ENCODE peak calls at places on chromosomes 5 and 9, in eight cellular contexts. One of them, this sample, is unnamed.
A peak's percentile ranks its signal among the peaks of the same experiment; 100 is the strongest.

GRCh38 chr9:20618361-20618799 is 3.9 kb downstream of the MLLT3 start:
- DNase-seq in uterus: no peak
- DNase-seq in left lung: no peak
- DNase-seq in psoas muscle: no peak
- DNase-seq in sigmoid colon: no peak
- DNase-seq in breast epithelium: no peak
- DNase-seq in cardiac muscle cell: no peak
- DNase-seq in heart right ventricle: peak; percentile 67
- DNase-seq in this sample: no peak

GRCh38 chr5:9545301-9545958 is 445 bp downstream of the SEMA5A start:
- DNase-seq in uterus: no peak
- DNase-seq in left lung: peak; percentile 72
- DNase-seq in psoas muscle: peak; percentile 65
- DNase-seq in sigmoid colon: peak; percentile 71
- DNase-seq in breast epithelium: no peak
- DNase-seq in cardiac muscle cell: peak; percentile 31
- DNase-seq in heart right ventricle: no peak
- DNase-seq in this sample: no peak

GRCh38 chr5:73861313-73861978 is 235.4 kb downstream of the ARHGEF28 start:
- DNase-seq in uterus: no peak
- DNase-seq in left lung: no peak
- DNase-seq in psoas muscle: no peak
- DNase-seq in sigmoid colon: no peak
- DNase-seq in breast epithelium: no peak
- DNase-seq in cardiac muscle cell: no peak
- DNase-seq in heart right ventricle: no peak
- DNase-seq in this sample: no peak

GRCh38 chr5:16593630-16594029 is 23.2 kb downstream of the RETREG1 start:
- DNase-seq in uterus: no peak
- DNase-seq in left lung: no peak
- DNase-seq in psoas muscle: no peak
- DNase-seq in sigmoid colon: no peak
- DNase-seq in breast epithelium: no peak
- DNase-seq in cardiac muscle cell: no peak
- DNase-seq in heart right ventricle: no peak
- DNase-seq in this sample: peak; percentile 17

GRCh38 chr9:132548971-132549649 is 33.3 kb upstream of the BARHL1 start:
- DNase-seq in uterus: no peak
- DNase-seq in left lung: no peak
- DNase-seq in psoas muscle: peak; percentile 8
- DNase-seq in sigmoid colon: no peak
- DNase-seq in breast epithelium: no peak
- DNase-seq in cardiac muscle cell: no peak
- DNase-seq in heart right ventricle: no peak
- DNase-seq in this sample: no peak

GRCh38 chr9:69122086-69122390 is 52.0 kb upstream of the TJP2 start:
- DNase-seq in uterus: peak; percentile 50
- DNase-seq in left lung: peak; percentile 86
- DNase-seq in psoas muscle: peak; percentile 73
- DNase-seq in sigmoid colon: peak; percentile 74
- DNase-seq in breast epithelium: peak; percentile 75
- DNase-seq in cardiac muscle cell: peak; percentile 74
- DNase-seq in heart right ventricle: peak; percentile 73
- DNase-seq in this sample: peak; percentile 32

GRCh38 chr5:5497132-5497748 is 74.8 kb downstream of the ICE1 start:
- DNase-seq in uterus: peak; percentile 58
- DNase-seq in left lung: no peak
- DNase-seq in psoas muscle: peak; percentile 58
- DNase-seq in sigmoid colon: peak; percentile 77
- DNase-seq in breast epithelium: no peak
- DNase-seq in cardiac muscle cell: peak; percentile 79
- DNase-seq in heart right ventricle: peak; percentile 55
- DNase-seq in this sample: no peak

GRCh38 chr9:38380230-38380871 is 12.2 kb upstream of the ALDH1B1 start:
- DNase-seq in uterus: no peak
- DNase-seq in left lung: no peak
- DNase-seq in psoas muscle: no peak
- DNase-seq in sigmoid colon: peak; percentile 11
- DNase-seq in breast epithelium: no peak
- DNase-seq in cardiac muscle cell: no peak
- DNase-seq in heart right ventricle: no peak
- DNase-seq in this sample: no peak

GRCh38 chr9:117145811-117146490 is 268.9 kb downstream of the ASTN2 start:
- DNase-seq in uterus: no peak
- DNase-seq in left lung: no peak
- DNase-seq in psoas muscle: no peak
- DNase-seq in sigmoid colon: no peak
- DNase-seq in breast epithelium: no peak
- DNase-seq in cardiac muscle cell: no peak
- DNase-seq in heart right ventricle: no peak
- DNase-seq in this sample: no peak

GRCh38 chr5:113514263-113514590 is 733 bp downstream of the YTHDC2 start:
- DNase-seq in uterus: no peak
- DNase-seq in left lung: no peak
- DNase-seq in psoas muscle: no peak
- DNase-seq in sigmoid colon: no peak
- DNase-seq in breast epithelium: no peak
- DNase-seq in cardiac muscle cell: peak; percentile 44
- DNase-seq in heart right ventricle: no peak
- DNase-seq in this sample: no peak

GRCh38 chr5:1421521-1422341 is 23.5 kb downstream of the SLC6A3 start:
- DNase-seq in uterus: no peak
- DNase-seq in left lung: peak; percentile 71
- DNase-seq in psoas muscle: peak; percentile 37
- DNase-seq in sigmoid colon: peak; percentile 51
- DNase-seq in breast epithelium: no peak
- DNase-seq in cardiac muscle cell: no peak
- DNase-seq in heart right ventricle: no peak
- DNase-seq in this sample: no peak

GRCh38 chr5:147830035-147830434 is 1.4 kb downstream of the SPINK1 start:
- DNase-seq in uterus: no peak
- DNase-seq in left lung: no peak
- DNase-seq in psoas muscle: no peak
- DNase-seq in sigmoid colon: no peak
- DNase-seq in breast epithelium: no peak
- DNase-seq in cardiac muscle cell: no peak
- DNase-seq in heart right ventricle: no peak
- DNase-seq in this sample: no peak

GRCh38 chr5:178114325-178115135 is 1.2 kb downstream of the N4BP3 start:
- DNase-seq in uterus: no peak
- DNase-seq in left lung: peak; percentile 73
- DNase-seq in psoas muscle: no peak
- DNase-seq in sigmoid colon: no peak
- DNase-seq in breast epithelium: no peak
- DNase-seq in cardiac muscle cell: peak; percentile 50
- DNase-seq in heart right ventricle: no peak
- DNase-seq in this sample: peak; percentile 49

GRCh38 chr9:127589955-127590370 is 22.1 kb upstream of the STXBP1 start:
- DNase-seq in uterus: peak; percentile 79
- DNase-seq in left lung: no peak
- DNase-seq in psoas muscle: peak; percentile 64
- DNase-seq in sigmoid colon: peak; percentile 92
- DNase-seq in breast epithelium: no peak
- DNase-seq in cardiac muscle cell: peak; percentile 84
- DNase-seq in heart right ventricle: peak; percentile 75
- DNase-seq in this sample: no peak

GRCh38 chr5:139386039-139386438 is 2.9 kb upstream of the SLC23A1 start:
- DNase-seq in uterus: no peak
- DNase-seq in left lung: no peak
- DNase-seq in psoas muscle: no peak
- DNase-seq in sigmoid colon: no peak
- DNase-seq in breast epithelium: no peak
- DNase-seq in cardiac muscle cell: no peak
- DNase-seq in heart right ventricle: no peak
- DNase-seq in this sample: no peak

GRCh38 chr5:149466457-149466972 is 84.7 kb downstream of the CSNK1A1 start:
- DNase-seq in uterus: no peak
- DNase-seq in left lung: no peak
- DNase-seq in psoas muscle: peak; percentile 72
- DNase-seq in sigmoid colon: no peak
- DNase-seq in breast epithelium: no peak
- DNase-seq in cardiac muscle cell: no peak
- DNase-seq in heart right ventricle: no peak
- DNase-seq in this sample: no peak

GRCh38 chr5:145587308-145588071 is 247.7 kb downstream of the PRELID2 start:
- DNase-seq in uterus: no peak
- DNase-seq in left lung: no peak
- DNase-seq in psoas muscle: no peak
- DNase-seq in sigmoid colon: no peak
- DNase-seq in breast epithelium: no peak
- DNase-seq in cardiac muscle cell: no peak
- DNase-seq in heart right ventricle: no peak
- DNase-seq in this sample: no peak

DNA sequence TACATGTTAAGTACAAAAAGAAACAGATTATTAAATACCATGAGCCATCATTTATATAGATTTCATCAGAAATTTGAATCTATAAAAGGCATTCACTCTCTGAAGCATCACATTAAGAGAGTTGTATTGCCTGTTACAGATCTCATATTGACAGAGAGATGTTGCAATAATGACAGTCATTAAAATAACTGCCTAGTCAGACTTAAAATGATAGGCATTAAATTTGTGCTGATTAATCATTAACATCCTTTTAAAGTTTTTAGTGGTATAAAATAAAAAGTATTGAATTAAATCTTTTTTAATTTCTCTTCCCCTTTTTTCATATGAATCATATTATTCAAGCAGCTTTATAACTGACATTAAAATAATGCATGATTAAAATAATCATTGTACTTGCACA is 404.9 kb upstream of the FAM174A start:
- DNase-seq in uterus: no peak
- DNase-seq in left lung: no peak
- DNase-seq in psoas muscle: no peak
- DNase-seq in sigmoid colon: no peak
- DNase-seq in breast epithelium: no peak
- DNase-seq in cardiac muscle cell: no peak
- DNase-seq in heart right ventricle: no peak
- DNase-seq in this sample: no peak
- H3K9me3 ChIP-seq in uterus: no peaks in the 10 kb centered on the region
- H3K9me3 ChIP-seq in left lung: no peaks in the 10 kb centered on the region
- H3K9me3 ChIP-seq in psoas muscle: no peaks in the 10 kb centered on the region
- H3K9me3 ChIP-seq in sigmoid colon: no peaks in the 10 kb centered on the region
- H3K9me3 ChIP-seq in breast epithelium: no peaks in the 10 kb centered on the region
- H3K9me3 ChIP-seq in cardiac muscle cell: no peaks in the 10 kb centered on the region
- H3K9me3 ChIP-seq in heart right ventricle: no peaks in the 10 kb centered on the region
- H3K9me3 ChIP-seq in this sample: no peaks in the 10 kb centered on the region

DNA sequence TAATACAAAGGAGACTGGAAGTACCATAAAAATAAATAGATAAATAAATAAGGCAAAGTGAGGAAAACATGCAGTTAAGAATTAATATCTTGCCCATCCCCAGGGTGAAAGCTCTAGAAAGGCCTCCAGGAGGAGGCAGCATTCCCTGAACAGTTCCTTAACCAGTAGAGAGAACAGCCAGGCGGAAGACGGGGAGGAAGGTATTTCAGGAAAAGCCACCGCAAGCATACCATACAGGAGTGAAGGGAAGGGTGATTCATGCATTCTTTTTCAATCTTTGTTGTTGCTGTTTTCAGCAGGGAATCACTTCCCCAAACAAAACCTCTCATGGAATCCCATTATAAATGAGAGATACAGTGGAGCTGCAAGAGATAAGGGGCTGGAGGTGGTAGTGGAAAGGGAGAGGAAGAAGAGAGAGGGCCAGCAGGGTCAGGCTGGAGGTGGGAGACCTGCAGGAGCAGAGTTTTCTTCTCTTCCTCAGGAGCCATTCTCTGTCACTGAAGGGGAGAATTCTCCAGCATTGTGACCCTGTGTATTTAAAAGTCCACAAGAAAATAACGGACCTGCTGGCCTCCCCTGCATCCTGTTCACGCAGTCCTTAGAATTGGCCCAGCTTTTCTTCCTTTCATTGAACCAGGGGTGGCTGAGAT is 256.0 kb downstream of the FAM114A2 start:
- DNase-seq in uterus: no peak
- DNase-seq in left lung: no peak
- DNase-seq in psoas muscle: no peak
- DNase-seq in sigmoid colon: no peak
- DNase-seq in breast epithelium: no peak
- DNase-seq in cardiac muscle cell: peak; percentile 17
- DNase-seq in heart right ventricle: no peak
- DNase-seq in this sample: no peak
- TF ChIP-seq CTCF in uterus: no peak
- TF ChIP-seq CTCF in left lung: no peak
- TF ChIP-seq CTCF in psoas muscle: no peak
- TF ChIP-seq CTCF in sigmoid colon: no peak
- TF ChIP-seq CTCF in breast epithelium: no peak
- TF ChIP-seq CTCF in cardiac muscle cell: no peak
- TF ChIP-seq CTCF in heart right ventricle: no peak
- TF ChIP-seq CTCF in this sample: no peak

DNA sequence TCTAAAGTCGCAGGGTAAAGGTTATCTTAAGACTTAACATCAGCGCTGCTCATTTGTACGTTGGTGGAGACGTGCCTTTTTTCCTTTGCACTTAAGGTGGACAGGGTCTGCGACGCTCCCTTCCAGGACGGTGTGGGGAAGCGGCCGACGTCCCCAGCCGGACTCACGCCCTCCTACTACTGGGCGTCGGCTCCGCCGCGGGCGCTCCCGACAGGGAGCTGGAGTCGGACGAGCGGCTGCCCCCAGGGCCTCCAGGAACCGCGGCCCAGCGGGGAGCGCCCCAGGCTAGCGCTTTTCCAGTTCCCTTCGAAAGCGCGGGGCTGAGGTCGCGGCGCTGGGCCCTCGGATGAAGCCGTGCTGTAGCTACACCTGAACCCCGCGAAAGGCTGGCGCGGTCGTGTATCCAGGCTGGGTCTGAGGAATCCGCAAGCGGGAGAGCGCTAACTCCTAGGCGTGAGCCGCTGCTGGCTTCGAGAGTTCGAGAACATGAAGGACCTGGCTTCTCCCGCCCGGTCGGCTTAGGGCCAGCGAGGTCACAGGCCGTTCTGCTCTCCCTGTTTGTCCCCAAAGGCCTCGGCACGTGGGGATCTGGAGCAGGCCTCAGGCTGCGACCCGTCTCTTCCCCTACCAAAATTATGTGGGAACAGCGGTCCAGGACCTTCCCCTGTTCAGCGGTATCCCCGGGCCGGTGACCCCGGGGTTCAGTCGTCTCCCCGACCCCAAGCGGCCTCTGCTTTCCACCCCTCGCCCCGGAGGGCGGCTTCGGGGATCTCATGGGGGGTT is 3.8 kb upstream of the DMRT3 start:
- DNase-seq in uterus: no peak
- DNase-seq in left lung: no peak
- DNase-seq in psoas muscle: no peak
- DNase-seq in sigmoid colon: no peak
- DNase-seq in breast epithelium: no peak
- DNase-seq in cardiac muscle cell: no peak
- DNase-seq in heart right ventricle: no peak
- DNase-seq in this sample: no peak
- H3K9me3 ChIP-seq in uterus: no peaks in the 10 kb centered on the region
- H3K9me3 ChIP-seq in left lung: no peaks in the 10 kb centered on the region
- H3K9me3 ChIP-seq in psoas muscle: no peaks in the 10 kb centered on the region
- H3K9me3 ChIP-seq in sigmoid colon: no peaks in the 10 kb centered on the region
- H3K9me3 ChIP-seq in breast epithelium: no peaks in the 10 kb centered on the region
- H3K9me3 ChIP-seq in cardiac muscle cell: no peaks in the 10 kb centered on the region
- H3K9me3 ChIP-seq in heart right ventricle: no peaks in the 10 kb centered on the region
- H3K9me3 ChIP-seq in this sample: no peaks in the 10 kb centered on the region

DNA sequence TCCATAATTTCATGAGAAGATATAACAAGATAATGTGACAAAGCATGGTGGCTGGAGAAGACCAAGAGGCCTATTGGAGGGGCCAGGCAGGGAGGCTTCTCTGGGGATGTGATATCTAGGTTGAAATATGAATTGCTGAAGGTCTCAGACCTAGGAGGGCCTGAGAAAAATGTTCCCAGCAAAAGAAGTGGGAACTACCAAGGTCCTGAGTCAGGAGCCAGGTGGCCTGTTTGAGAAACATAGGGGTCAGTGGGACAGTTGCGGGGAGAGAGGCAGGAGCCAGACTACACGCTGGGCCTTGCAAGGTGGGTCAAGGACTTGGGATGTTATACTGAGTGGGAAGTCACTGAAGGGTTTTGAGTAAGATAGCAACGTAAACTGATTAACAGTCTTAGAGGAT is 216.1 kb downstream of the CFAP90 start:
- DNase-seq in uterus: no peak
- DNase-seq in left lung: no peak
- DNase-seq in psoas muscle: no peak
- DNase-seq in sigmoid colon: no peak
- DNase-seq in breast epithelium: no peak
- DNase-seq in cardiac muscle cell: no peak
- DNase-seq in heart right ventricle: no peak
- DNase-seq in this sample: no peak
- TF ChIP-seq CTCF in uterus: no peak
- TF ChIP-seq CTCF in left lung: no peak
- TF ChIP-seq CTCF in psoas muscle: no peak
- TF ChIP-seq CTCF in sigmoid colon: no peak
- TF ChIP-seq CTCF in breast epithelium: no peak
- TF ChIP-seq CTCF in cardiac muscle cell: no peak
- TF ChIP-seq CTCF in heart right ventricle: no peak
- TF ChIP-seq CTCF in this sample: no peak